ENCODE peak calls at places on chromosomes 13 and 19, in seven cellular contexts. X, N, G, S, M, I and A are unnamed samples.

GRCh38 chr13:20312292-20312691 is 80.2 kb upstream of the GJB6 start:
- DNase-seq in N (no peak), M (peak; percentile 70), G (no peak), S (no peak), X (no peak), I (no peak), A (no peak)

GRCh38 chr13:101291647-101292515 is 124.4 kb downstream of the NALCN start:
- DNase-seq in N (no peak), X (no peak), I (no peak), G (no peak), M (no peak), S (no peak), A (no peak)

GRCh38 chr13:48412100-48412556 is 785 bp downstream of the LPAR6 start:
- DNase-seq in X (no peak), S (no peak), G (peak; percentile 44), M (no peak), N (peak; percentile 26), I (no peak), A (no peak)

GRCh38 chr19:17488593-17489391 is 18.5 kb downstream of the SLC27A1 start:
- DNase-seq in N (peak; percentile 92), M (no peak), G (peak; percentile 38), S (peak; percentile 78), I (peak; percentile 51), X (peak; percentile 71), A (peak; percentile 92)

GRCh38 chr13:111505175-111505777 is 184.8 kb downstream of the TEX29 start:
- DNase-seq in N (peak; percentile 5), G (no peak), S (no peak), X (no peak), M (no peak), I (no peak), A (peak; percentile 12)

GRCh38 chr13:74090397-74090796 is 43.8 kb downstream of the KLF12 start:
- DNase-seq in S (no peak), N (peak; percentile 12), X (no peak), M (no peak), I (no peak), G (no peak), A (no peak)

GRCh38 chr19:19540707-19541515 is 2.8 kb downstream of the CILP2 start:
- DNase-seq in N (peak; percentile 93), G (peak; percentile 35), I (no peak), S (peak; percentile 59), X (peak; percentile 62), M (no peak), A (peak; percentile 90)

GRCh38 chr19:3250675-3251074 is 26.2 kb downstream of the CELF5 start:
- DNase-seq in I (no peak), S (no peak), N (peak; percentile 38), X (no peak), M (no peak), G (peak; percentile 25), A (peak; percentile 67)

GRCh38 chr19:2803486-2804155 is 16.0 kb upstream of the ZNF554 start:
- DNase-seq in S (no peak), X (no peak), I (no peak), N (no peak), G (no peak), M (no peak), A (no peak)

GRCh38 chr19:6521718-6522646 is 8.8 kb upstream of the TNFSF9 start:
- DNase-seq in G (peak; percentile 41), M (no peak), S (no peak), N (no peak), X (peak; percentile 84), I (no peak), A (peak; percentile 86)

GRCh38 chr19:43700368-43701015 is 15.4 kb upstream of the IRGC start:
- DNase-seq in M (peak; percentile 92), X (peak; percentile 53), I (peak; percentile 30), S (peak; percentile 61), G (peak; percentile 81), N (peak; percentile 70), A (peak; percentile 20)

GRCh38 chr13:105170438-105170837 is 1365.0 kb downstream of the EFNB2 start:
- DNase-seq in I (no peak), X (no peak), N (no peak), S (no peak), M (no peak), G (no peak), A (no peak)

GRCh38 chr19:7923295-7924191 is 2.4 kb downstream of the CTXN1 start:
- DNase-seq in M (no peak), S (no peak), X (no peak), G (no peak), I (no peak), N (no peak), A (no peak)

GRCh38 chr19:6590458-6591319 is at the start of gene CD70:
- DNase-seq in N (no peak), I (no peak), G (no peak), S (no peak), X (peak; percentile 63), M (no peak), A (peak; percentile 82)

DNA sequence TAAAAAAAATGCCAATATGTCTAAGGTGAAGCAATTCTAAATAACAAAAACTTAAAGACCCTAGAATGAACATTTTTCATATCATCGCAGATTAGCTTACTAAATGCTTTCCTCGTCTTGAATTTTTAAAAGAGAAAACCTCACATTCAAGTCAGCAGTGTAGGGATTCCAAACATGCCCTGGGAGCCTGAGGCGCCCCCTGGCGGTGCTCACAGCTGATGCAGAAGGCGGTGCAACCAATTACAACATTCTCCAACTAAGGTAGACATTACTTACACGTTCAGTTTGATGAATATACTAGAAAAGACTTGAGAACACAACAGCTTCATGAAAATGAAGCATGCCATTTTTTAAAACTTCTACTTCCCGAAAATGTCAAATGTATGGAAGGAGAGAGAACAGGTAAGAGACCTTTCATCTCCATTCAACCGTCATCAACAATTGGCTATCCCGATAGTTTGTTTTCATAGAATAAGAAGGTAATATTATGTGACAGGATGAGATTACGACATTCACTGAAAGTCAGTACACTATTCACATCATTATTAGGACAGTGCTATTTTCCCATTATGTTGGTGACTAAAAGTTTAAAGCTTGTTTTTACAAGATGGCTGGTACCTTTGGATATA is 304.4 kb downstream of the DCLK1 start:
- DNase-seq in I (no peak), X (no peak), N (no peak), S (no peak), G (no peak), M (no peak), A (peak; percentile 17)
- TF ChIP-seq CTCF in I (no peak), X (no peak), N (peak; percentile 57), S (peak; percentile 26), G (peak; percentile 3), M (no peak), A (peak; percentile 31)

GRCh38 chr19:50223439-50223716 is 20.0 kb downstream of the MYH14 start:
- DNase-seq in M (no peak), G (no peak), S (no peak), N (no peak), I (no peak), X (no peak), A (no peak)

GRCh38 chr19:50226536-50226935 is 23.1 kb downstream of the MYH14 start:
- DNase-seq in X (no peak), M (no peak), I (no peak), S (no peak), N (no peak), G (no peak), A (no peak)

GRCh38 chr19:50221087-50221486 is 17.7 kb downstream of the MYH14 start:
- DNase-seq in M (no peak), S (no peak), N (no peak), X (no peak), I (no peak), G (no peak), A (no peak)

GRCh38 chr19:50222691-50223438 is 19.4 kb downstream of the MYH14 start:
- DNase-seq in I (no peak), G (no peak), S (no peak), M (no peak), X (no peak), N (no peak), A (no peak)

DNA sequence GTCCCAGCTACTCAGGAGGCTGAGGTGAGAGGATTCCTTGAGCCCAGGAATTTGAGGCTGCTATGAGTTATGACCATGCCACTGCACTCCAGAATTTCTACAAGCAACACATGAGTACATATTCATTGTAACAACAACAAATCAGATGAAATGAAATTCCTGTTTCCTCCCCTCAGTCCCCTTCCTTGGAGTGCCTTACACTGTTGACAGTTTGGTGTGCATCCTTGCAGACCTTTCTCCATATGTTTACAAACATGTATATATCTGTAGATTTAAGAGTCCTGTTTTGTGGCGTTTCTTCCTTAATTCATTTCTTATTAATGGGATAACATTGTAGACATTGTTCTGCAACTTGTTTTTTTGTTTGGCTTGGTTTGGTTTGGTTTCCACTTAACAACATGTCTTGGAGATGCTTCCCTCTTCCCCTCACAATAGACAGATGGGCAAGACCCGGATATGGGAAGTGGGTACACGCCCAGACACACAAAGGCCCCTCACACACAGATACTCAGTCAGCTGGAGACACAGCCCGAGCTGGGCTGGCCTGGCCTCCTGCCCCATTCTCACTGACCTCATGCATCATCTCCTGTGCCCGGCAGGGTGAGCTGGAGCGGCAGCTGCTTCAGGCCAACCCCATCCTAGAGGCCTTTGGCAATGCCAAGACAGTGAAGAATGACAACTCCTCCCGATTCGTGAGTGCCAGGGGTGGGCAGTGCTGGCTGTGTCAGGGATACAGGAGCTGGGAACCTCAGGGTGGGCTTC is 21.7 kb downstream of the MYH14 start:
- DNase-seq in M (no peak), N (no peak), X (no peak), S (no peak), G (no peak), I (peak; percentile 33), A (no peak)
- TF ChIP-seq CTCF in M (no peak), N (peak; percentile 15), X (no peak), S (no peak), G (no peak), I (peak; percentile 28), A (no peak)

GRCh38 chr13:97911311-97912138 is 42.0 kb upstream of the IPO5 start:
- DNase-seq in N (peak; percentile 59), G (peak; percentile 22), S (peak; percentile 25), M (no peak), X (no peak), I (no peak), A (peak; percentile 47)
- TF ChIP-seq CTCF in N (peak; percentile 66), G (peak; percentile 48), S (peak; percentile 65), M (peak; percentile 32), X (peak; percentile 21), I (peak; percentile 51), A (peak; percentile 36)

GRCh38 chr13:31772231-31772630 is 32.9 kb downstream of the RXFP2 start:
- DNase-seq in X (no peak), N (no peak), S (no peak), G (no peak), I (no peak), M (no peak), A (no peak)

GRCh38 chr13:31775148-31775547 is 35.8 kb downstream of the RXFP2 start:
- DNase-seq in I (no peak), X (no peak), G (peak; percentile 32), M (no peak), N (no peak), S (no peak), A (no peak)

GRCh38 chr13:31773538-31773937 is 34.2 kb downstream of the RXFP2 start:
- DNase-seq in M (no peak), N (no peak), G (peak; percentile 73), S (no peak), I (no peak), X (no peak), A (no peak)

GRCh38 chr13:31775686-31776085 is 36.4 kb downstream of the RXFP2 start:
- DNase-seq in N (no peak), G (peak; percentile 78), X (no peak), I (peak; percentile 17), S (no peak), M (no peak), A (no peak)

DNA sequence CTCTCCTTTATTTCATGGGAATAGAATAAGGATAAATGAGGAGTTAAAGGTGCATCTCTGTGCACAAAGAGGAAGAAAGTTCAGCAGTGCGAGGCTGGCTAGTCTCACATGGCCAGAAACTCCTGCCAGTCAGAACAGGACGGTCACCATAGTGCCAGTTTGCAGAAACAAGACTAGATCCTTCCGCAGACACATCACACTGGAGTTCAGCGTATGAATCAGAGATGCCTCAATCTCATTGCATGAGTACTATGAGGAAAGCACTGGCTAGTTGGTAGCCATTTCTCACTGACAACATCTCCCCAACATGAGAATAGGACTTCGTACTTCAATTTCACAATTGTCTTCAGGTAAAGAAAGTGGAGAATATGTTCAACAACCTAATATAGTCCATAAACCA is 34.9 kb downstream of the RXFP2 start:
- DNase-seq in I (no peak), G (no peak), N (no peak), S (no peak), M (no peak), X (no peak), A (no peak)
- TF ChIP-seq CTCF in I (no peak), G (no peak), N (no peak), S (no peak), M (no peak), X (no peak), A (no peak)